ENCODE peak calls at places on chromosome 4, in four cellular contexts. C is WTC11, V is K562, E is H1. I is an unnamed sample.

GRCh38 chr4:80263541-80264351 is 2.7 kb upstream of the FGF5 start:
- DNase-seq in C (peak), E (no peak), V (no peak), I (no peak)

GRCh38 chr4:146134761-146135160 is 40.8 kb upstream of the LSM6 start:
- DNase-seq in E (no peak), C (no peak), V (no peak), I (peak)

GRCh38 chr4:55169352-55169959 is 44.1 kb upstream of the KDR start:
- DNase-seq in C (peak), V (no peak), E (no peak), I (no peak)

GRCh38 chr4:143351149-143351691 is 14.5 kb downstream of the GAB1 start:
- DNase-seq in C (no peak), V (no peak), E (no peak), I (no peak)

GRCh38 chr4:9409793-9410192 is 34.4 kb upstream of the DEFB131A start:
- DNase-seq in C (no peak), V (no peak), E (no peak), I (no peak)

GRCh38 chr4:125735107-125735506 is 420.4 kb downstream of the FAT4 start:
- DNase-seq in C (no peak), E (no peak), V (no peak), I (peak)

GRCh38 chr4:138242076-138242829 is at the start of gene SLC7A11:
- DNase-seq in V (peak), E (peak), C (peak), I (peak)

GRCh38 chr4:75037253-75037652 is 104.3 kb downstream of the PARM1 start:
- DNase-seq in E (no peak), C (no peak), V (no peak), I (no peak)

GRCh38 chr4:23105759-23106370 is 413.1 kb downstream of the GBA3 start:
- DNase-seq in E (no peak), V (no peak), C (no peak), I (no peak)

GRCh38 chr4:75180790-75181776 is 248.2 kb downstream of the PARM1 start:
- DNase-seq in E (no peak), V (peak), C (peak), I (no peak)

GRCh38 chr4:64890131-64890710 is 481.0 kb upstream of the TECRL start:
- DNase-seq in C (no peak), V (no peak), E (no peak), I (no peak)

GRCh38 chr4:72899214-72899613 is 170.3 kb downstream of the COX18 start:
- DNase-seq in C (no peak), V (no peak), E (no peak), I (no peak)

GRCh38 chr4:160825644-160826338 is 1338.0 kb downstream of the FSTL5 start:
- DNase-seq in C (no peak), E (no peak), V (no peak), I (no peak)

GRCh38 chr4:153467154-153467896 is 1.2 kb downstream of the TMEM131L start:
- DNase-seq in E (no peak), V (peak), C (peak), I (peak)

GRCh38 chr4:4852591-4853362 is 6.7 kb upstream of the MSX1 start:
- DNase-seq in C (peak), V (peak), E (no peak), I (peak)

GRCh38 chr4:2333356-2333841 is 71.5 kb upstream of the MXD4 start:
- DNase-seq in E (no peak), C (no peak), V (peak), I (peak)

GRCh38 chr4:139018971-139019758 is 3.6 kb downstream of the NOCT start:
- DNase-seq in C (no peak), V (no peak), E (no peak), I (peak)

GRCh38 chr4:74933562-74934015 is 673 bp downstream of the PARM1 start:
- DNase-seq in C (no peak), V (no peak), E (no peak), I (peak)

GRCh38 chr4:170399894-170400293 is 310.1 kb upstream of the AADAT start:
- DNase-seq in V (no peak), C (no peak), E (no peak), I (no peak)

GRCh38 chr4:112130903-112131302 is 14.4 kb upstream of the FAM241A start:
- DNase-seq in C (peak), V (no peak), E (no peak), I (no peak)

GRCh38 chr4:74874785-74875367 is 58.0 kb upstream of the PARM1 start:
- DNase-seq in E (no peak), V (peak), C (peak), I (peak)

GRCh38 chr4:168831919-168832745 is 177.9 kb downstream of the CBR4 start:
- DNase-seq in V (peak), C (peak), E (peak), I (peak)

GRCh38 chr4:104494161-104494560 is 533 bp downstream of the CXXC4 start:
- DNase-seq in V (no peak), C (no peak), E (no peak), I (no peak)

GRCh38 chr4:128161138-128161537 is 100.0 kb downstream of the LARP1B start:
- DNase-seq in V (no peak), E (no peak), C (no peak), I (no peak)

GRCh38 chr4:128159967-128160366 is 98.9 kb downstream of the LARP1B start:
- DNase-seq in E (no peak), C (no peak), V (no peak), I (no peak)

GRCh38 chr4:128162434-128162833 is 101.3 kb downstream of the LARP1B start:
- DNase-seq in C (no peak), E (no peak), V (no peak), I (no peak)

GRCh38 chr4:128166982-128167381 is 105.9 kb downstream of the LARP1B start:
- DNase-seq in V (no peak), C (no peak), E (no peak), I (no peak)

GRCh38 chr4:128163177-128164117 is 102.3 kb downstream of the LARP1B start:
- DNase-seq in V (no peak), E (no peak), C (no peak), I (no peak)
- TF ChIP-seq TEAD4 in V (no peak), E (no peak), C (no peak), I (no peak)

GRCh38 chr4:182901337-182901736 is 15.8 kb downstream of the DCTD start:
- DNase-seq in E (no peak), C (no peak), V (no peak), I (no peak)
- TF ChIP-seq TEAD4 in E (no peak), C (no peak), V (no peak), I (no peak)

GRCh38 chr4:8158710-8159521 is at the start of gene ABLIM2:
- DNase-seq in C (peak), E (peak), V (peak), I (peak)
- TF ChIP-seq TEAD4 in C (no peak), E (no peak), V (no peak), I (no peak)

GRCh38 chr4:173252024-173252935 is 81.9 kb downstream of the HMGB2 start:
- DNase-seq in E (no peak), C (peak), V (peak), I (no peak)
- TF ChIP-seq TEAD4 in E (no peak), C (no peak), V (no peak), I (peak)

GRCh38 chr4:158253350-158253980 is 43.2 kb downstream of the TMEM144 start:
- DNase-seq in V (peak), E (no peak), C (peak), I (peak)
- TF ChIP-seq TEAD4 in V (no peak), E (no peak), C (no peak), I (no peak)

GRCh38 chr4:35494955-35495354 is 749.4 kb downstream of the ARAP2 start:
- DNase-seq in V (no peak), C (no peak), E (no peak), I (no peak)

GRCh38 chr4:35503435-35503834 is 740.9 kb downstream of the ARAP2 start:
- DNase-seq in E (no peak), C (no peak), V (no peak), I (no peak)

GRCh38 chr4:35506161-35506560 is 738.2 kb downstream of the ARAP2 start:
- DNase-seq in E (no peak), V (no peak), C (no peak), I (no peak)

DNA sequence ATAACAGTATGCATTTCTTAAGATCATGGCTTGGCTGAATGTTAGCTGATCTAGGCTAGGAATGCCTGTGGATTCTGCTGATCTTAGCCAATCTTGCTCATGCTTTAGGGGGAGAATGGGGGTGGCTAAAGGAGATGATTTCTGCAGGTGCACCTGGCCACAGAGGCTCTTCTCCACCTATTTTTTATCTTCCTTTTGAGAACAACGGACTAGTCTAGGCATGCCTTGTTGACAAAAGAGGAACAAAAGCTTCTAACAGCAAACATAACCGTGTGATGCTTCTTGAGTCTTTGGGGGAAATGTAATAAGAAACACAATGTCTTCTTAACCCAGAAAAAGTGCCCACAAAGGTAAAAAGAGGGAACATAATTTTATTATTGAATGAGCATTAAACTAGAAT is 743.5 kb downstream of the ARAP2 start:
- DNase-seq in C (no peak), E (no peak), V (no peak), I (no peak)
- TF ChIP-seq TEAD4 in C (no peak), E (no peak), V (no peak), I (no peak)